ENCODE peak calls at places on chromosomes 3 and 15, in six cellular contexts. J is psoas muscle, T is fibroblast of lung, R is tibial artery, F is astrocyte, G is left lung. C is an unnamed sample. For H3K27me3, H3K4me1 and H3K36me3, the result is how much of the 10 kb centered on the place peaks cover.

GRCh38 chr3:134374791-134375541 is 719 bp upstream of the AMOTL2 start:
- DNase-seq in R (peak), G (peak), F (no peak), J (peak), T (no peak), C (no peak)

GRCh38 chr3:176814252-176814651 is 383.0 kb downstream of the TBL1XR1 start:
- DNase-seq in J (peak), T (peak), G (no peak), F (peak), R (peak), C (no peak)

GRCh38 chr15:100721758-100722550 is 119.6 kb downstream of the ASB7 start:
- DNase-seq in T (peak), G (peak), J (peak), R (peak), F (peak), C (no peak)

GRCh38 chr3:8519156-8519555 is 17.5 kb downstream of the LMCD1 start:
- DNase-seq in T (peak), R (no peak), F (peak), J (no peak), G (no peak), C (no peak)

GRCh38 chr3:164459526-164460151 is 618.7 kb downstream of the SI start:
- DNase-seq in R (no peak), G (no peak), T (no peak), F (no peak), J (no peak), C (no peak)

GRCh38 chr3:172089250-172089649 is 49.9 kb downstream of the FNDC3B start:
- DNase-seq in G (no peak), F (no peak), J (no peak), T (peak), R (no peak), C (no peak)

GRCh38 chr3:164655462-164655861 is 422.8 kb downstream of the SI start:
- DNase-seq in J (no peak), F (no peak), G (no peak), T (no peak), R (no peak), C (no peak)

GRCh38 chr15:95304116-95304873 is 1026.2 kb upstream of the NR2F2 start:
- DNase-seq in G (no peak), R (peak), T (peak), F (no peak), J (no peak), C (no peak)

GRCh38 chr3:177491301-177492031 is 294.2 kb upstream of the TBL1XR1 start:
- DNase-seq in T (peak), G (no peak), F (no peak), J (no peak), R (no peak), C (no peak)

GRCh38 chr15:63604281-63604680 is 7.1 kb downstream of the FBXL22 start:
- DNase-seq in G (no peak), J (no peak), R (no peak), T (no peak), F (no peak), C (no peak)

GRCh38 chr3:16316396-16316795 is 51.4 kb downstream of the OXNAD1 start:
- DNase-seq in G (no peak), T (no peak), F (no peak), J (no peak), R (no peak), C (no peak)

GRCh38 chr15:78969687-78970349 is 25.0 kb upstream of the CTSH start:
- DNase-seq in R (no peak), T (no peak), J (no peak), F (no peak), G (no peak), C (no peak)

GRCh38 chr3:9770276-9770812 is 597 bp upstream of the CAMK1 start:
- DNase-seq in R (peak), G (no peak), T (peak), F (no peak), J (peak), C (no peak)

GRCh38 chr3:12187448-12188327 is 29.0 kb upstream of the TIMP4 start:
- DNase-seq in R (peak), T (peak), F (peak), G (peak), J (no peak), C (no peak)

GRCh38 chr3:67642734-67643133 is 11.7 kb downstream of the SUCLG2 start:
- DNase-seq in J (no peak), F (no peak), G (no peak), T (no peak), R (no peak), C (no peak)

GRCh38 chr3:13215940-13216546 is 142.8 kb upstream of the IQSEC1 start:
- DNase-seq in F (peak), T (peak), G (peak), J (peak), R (no peak), C (no peak)

GRCh38 chr3:129018751-129019150 is 17.6 kb downstream of the EFCC1 start:
- DNase-seq in R (no peak), T (no peak), G (peak), F (no peak), J (no peak), C (no peak)

GRCh38 chr3:23389089-23389488 is 186.0 kb downstream of the UBE2E2 start:
- DNase-seq in F (no peak), J (no peak), R (no peak), T (no peak), G (no peak), C (no peak)

GRCh38 chr3:137105277-137105977 is 147.6 kb downstream of the IL20RB start:
- DNase-seq in R (no peak), J (no peak), G (no peak), T (peak), F (peak), C (no peak)

GRCh38 chr3:172655388-172655787 is 55.5 kb downstream of the NCEH1 start:
- DNase-seq in R (no peak), T (no peak), J (no peak), F (no peak), G (no peak), C (no peak)

GRCh38 chr3:129184396-129184656 is 630 bp upstream of the CNBP start:
- DNase-seq in T (no peak), R (peak), F (no peak), J (no peak), G (no peak), C (no peak)

GRCh38 chr3:192122832-192123594 is 604.3 kb downstream of the FGF12 start:
- DNase-seq in J (no peak), R (no peak), G (no peak), F (peak), T (no peak), C (no peak)

GRCh38 chr3:170421758-170422157 is 3.1 kb downstream of the CLDN11 start:
- DNase-seq in F (no peak), R (no peak), J (no peak), T (no peak), G (no peak), C (no peak)
- H3K27me3 ChIP-seq in F (under half), R (under half), J (under half), T (under half), G (under half), C (under half)

DNA sequence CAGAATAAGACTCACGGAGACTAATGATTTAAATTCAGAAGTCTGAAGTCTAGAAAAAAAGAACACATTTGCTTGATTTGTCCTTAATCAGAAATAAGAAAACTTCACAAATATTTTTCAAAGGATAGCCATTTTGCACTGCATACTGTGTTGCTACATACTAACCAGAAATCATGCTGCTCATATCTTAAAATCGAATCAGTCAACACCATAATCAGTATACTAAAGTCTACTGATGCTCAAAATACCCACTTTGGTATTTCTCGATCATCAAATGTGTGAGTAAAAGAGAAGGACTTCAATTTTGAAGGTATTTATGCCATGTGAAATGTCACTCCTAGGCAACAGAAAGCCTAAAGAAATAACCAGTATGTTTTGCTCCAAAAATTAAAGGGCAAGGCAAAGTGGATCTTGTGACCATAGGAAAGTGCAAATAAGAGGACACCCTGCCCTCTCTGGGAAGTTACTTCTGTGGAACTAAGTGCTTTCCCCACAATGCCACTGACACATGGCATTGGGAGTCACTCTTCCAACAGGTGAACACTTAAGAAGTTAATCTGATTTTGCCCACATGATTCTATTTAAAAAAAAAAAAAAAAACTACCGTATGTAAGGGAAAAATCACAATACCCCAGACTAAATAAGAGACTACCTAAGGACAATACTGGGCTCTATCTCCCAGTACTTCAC is 2.7 kb downstream of the LRIG1 start:
- DNase-seq in J (no peak), G (no peak), T (no peak), F (no peak), R (no peak), C (no peak)
- H3K4me1 ChIP-seq in J (under half), G (under half), T (under half), F (under half), R (half or more), C (half or more)

DNA sequence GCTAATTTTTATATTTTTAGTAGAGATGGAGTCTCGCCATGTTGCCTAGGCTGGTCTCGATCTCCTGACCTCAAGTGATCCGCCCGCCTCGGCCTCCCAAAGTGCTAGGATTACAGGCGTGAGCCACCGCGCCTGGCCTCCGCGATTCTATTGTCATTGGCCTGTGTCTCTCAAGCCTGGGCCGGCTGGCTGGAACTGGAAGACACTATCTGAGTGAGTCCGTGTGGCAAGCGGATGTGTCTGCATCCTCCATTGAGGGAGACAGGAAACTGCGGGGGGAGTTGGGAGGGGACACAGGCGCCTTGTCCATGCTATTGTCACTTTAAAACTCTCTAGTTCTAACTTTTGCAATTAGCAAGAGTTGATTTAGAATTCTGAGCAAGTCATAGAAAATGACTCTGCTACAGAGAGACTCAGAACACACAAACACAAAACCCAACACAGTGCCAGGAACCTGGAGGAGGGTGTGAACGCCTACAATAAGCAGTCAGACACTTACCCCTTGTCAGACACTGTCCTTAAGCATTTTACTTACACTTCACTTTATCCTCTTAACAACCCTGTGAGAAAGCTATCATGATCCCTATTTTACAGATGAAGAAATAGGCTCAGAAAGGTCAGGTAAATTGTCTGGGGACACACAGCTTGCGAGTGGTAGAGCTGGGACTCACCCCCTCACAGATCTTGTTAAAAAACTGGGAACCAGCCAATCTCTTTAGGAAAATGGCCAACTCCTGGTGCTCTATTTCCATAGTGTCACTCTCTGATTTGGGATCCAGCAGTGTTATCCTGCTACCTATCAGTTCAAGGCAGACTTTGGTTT is 38.7 kb downstream of the ANP32A start:
- DNase-seq in T (no peak), R (peak), J (peak), F (no peak), G (peak), C (no peak)
- H3K36me3 ChIP-seq in T (under half), R (under half), J (under half), F (under half), G (under half), C (under half)

DNA sequence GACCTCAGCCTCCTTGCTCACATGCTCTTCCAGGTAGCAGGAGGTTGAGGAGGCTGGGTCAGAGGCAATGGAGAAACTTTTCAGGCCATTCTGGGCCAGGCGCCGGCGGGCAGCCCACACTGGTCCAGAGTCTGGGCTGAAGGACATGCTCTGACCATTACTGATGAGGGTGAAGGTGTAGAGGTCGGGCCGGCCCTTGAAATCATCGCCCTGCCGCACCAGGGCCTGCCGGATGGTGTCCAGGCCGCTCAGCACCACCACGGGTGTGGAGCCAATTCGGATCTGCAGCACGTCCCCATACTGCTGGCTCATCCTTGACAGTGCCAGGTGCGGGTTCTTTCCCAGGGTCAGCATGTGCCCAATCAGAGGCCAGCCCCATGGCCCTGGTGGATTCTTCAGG is 2.7 kb downstream of the CYP1A1 start:
- DNase-seq in G (no peak), F (no peak), R (no peak), J (no peak), T (no peak), C (no peak)
- H3K27me3 ChIP-seq in G (under half), F (under half), R (under half), J (under half), T (under half), C (under half)

DNA sequence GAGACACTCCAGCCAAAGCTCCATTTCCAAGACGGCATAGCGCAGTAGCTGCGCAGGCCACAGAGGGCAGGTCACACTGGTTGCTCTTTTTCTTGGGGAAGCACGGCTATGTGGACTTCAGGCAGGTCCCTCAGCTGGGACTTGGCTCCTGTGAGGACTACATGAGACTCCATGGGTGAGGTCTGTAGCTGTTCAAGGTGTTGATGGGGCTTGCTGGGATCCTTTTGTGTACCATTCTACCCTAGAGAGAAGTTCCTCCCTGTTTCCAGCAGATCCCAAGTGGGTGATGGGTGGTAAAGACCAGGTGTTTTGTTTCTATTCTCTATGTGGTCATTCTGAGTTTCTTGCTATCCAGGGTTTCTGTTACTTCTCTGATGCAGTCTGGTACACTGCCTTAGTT is 183.3 kb downstream of the LPP start:
- DNase-seq in T (no peak), F (no peak), J (no peak), R (no peak), G (no peak), C (no peak)
- H3K4me1 ChIP-seq in T (under half), F (under half), J (under half), R (under half), G (under half), C (under half)

DNA sequence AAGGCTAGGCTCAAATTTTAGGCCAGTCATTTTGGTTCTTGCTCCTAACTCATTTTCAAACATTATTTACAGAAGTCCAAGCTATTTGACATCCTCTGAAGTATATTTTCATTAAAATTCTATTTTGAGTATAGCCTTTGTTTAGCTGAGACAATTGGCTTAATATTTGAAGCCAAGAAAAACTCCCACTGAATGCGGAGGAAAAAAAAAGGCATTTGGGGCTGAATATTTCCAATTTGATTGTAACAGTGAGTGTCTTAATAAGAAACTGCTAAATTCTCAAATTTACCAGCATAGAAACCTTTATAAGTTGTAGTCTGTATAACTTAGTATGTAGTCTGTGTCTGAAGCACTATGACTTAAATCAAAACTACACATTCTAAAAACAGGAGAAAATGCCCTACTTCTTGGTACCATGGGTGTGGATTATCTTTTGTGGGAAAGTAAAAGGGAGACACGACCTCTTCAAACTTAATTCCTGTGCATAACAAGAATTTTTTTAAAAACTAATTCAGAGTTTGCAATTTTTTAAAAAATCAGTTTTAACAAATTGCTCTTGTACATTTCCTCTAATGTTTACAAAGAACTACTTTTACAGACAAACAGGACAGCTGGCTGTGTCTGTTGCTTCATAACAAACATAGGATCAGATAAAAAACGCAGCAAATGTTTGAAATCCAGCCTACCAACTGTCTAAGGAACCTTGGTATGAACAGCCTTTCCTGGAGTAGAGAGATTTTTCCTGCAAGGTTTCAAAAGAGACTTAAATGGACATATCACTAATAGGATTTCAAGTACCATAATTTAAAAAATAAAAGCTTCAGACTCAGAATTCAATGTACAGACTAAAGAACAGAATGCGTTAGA is 52.7 kb upstream of the LMOD3 start:
- DNase-seq in T (peak), F (no peak), J (no peak), R (no peak), G (no peak), C (no peak)
- H3K36me3 ChIP-seq in T (under half), F (under half), J (under half), R (under half), G (under half), C (under half)

DNA sequence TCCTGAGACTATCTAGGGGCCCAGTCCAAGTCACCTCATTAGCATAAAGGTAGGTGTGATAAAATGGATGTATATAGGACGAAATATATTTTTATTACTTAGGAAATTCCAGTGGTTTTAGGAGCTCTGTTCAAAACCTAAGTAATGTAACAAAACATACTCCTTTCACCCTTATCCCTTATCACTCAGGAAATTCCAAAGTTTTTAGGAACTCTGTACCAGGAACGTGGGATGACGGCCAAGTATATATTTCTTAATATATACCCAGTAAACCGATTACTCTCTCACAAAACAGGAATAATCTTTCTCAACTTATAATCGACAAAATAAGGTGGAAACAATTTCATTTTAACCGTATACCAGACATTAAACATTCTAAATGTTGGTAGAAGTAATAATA is 195.7 kb downstream of the ZPLD1 start:
- DNase-seq in R (no peak), T (no peak), G (no peak), F (no peak), J (no peak), C (no peak)
- H3K27me3 ChIP-seq in R (under half), T (under half), G (under half), F (under half), J (under half), C (under half)

DNA sequence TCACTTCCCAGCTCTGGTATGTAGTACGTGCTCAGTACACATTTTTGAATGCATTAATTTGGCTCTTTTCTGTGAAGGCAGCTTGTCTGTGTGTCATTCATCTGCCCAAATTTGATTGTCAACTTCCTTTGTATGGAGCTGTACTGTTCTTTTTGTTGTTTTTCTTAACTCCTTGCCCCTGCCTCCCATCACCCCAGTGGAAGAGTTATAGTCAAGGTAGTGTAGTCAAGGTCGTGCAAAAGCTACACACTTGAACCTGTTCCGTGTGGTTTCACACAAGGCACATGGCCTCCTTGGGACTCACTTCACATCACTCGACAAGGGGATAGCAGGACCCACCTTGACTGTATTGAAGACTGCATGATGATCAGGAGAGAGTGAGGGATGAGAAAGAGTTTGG is 37.6 kb downstream of the SMAD3 start:
- DNase-seq in T (no peak), F (no peak), J (no peak), G (no peak), R (no peak), C (no peak)
- H3K4me1 ChIP-seq in T (half or more), F (half or more), J (half or more), G (under half), R (half or more), C (half or more)

C was measured in effector memory CD4-positive, alpha-beta T cell.